ENCODE peak calls at places on chromosomes 7 and 10, in four cellular contexts. L is heart right ventricle, Q is kidney, I is foreskin fibroblast. S is an unnamed sample.

GRCh38 chr7:115267503-115267902 is 345.6 kb downstream of the MDFIC start:
- DNase-seq in L (no peak), Q (no peak), I (peak), S (no peak)

GRCh38 chr10:60661627-60662026 is 116.7 kb upstream of the CDK1 start:
- DNase-seq in L (no peak), Q (no peak), I (peak), S (no peak)

GRCh38 chr7:32676249-32676941 is 181.1 kb downstream of the AVL9 start:
- DNase-seq in L (no peak), Q (no peak), I (no peak), S (no peak)

GRCh38 chr7:99003419-99003818 is 125.1 kb downstream of the TRRAP start:
- DNase-seq in L (no peak), Q (no peak), I (no peak), S (no peak)

GRCh38 chr7:47373871-47374451 is 207.9 kb downstream of the TNS3 start:
- DNase-seq in L (no peak), Q (no peak), I (no peak), S (no peak)

GRCh38 chr7:74173074-74173473 is 1.1 kb upstream of the EIF4H start:
- DNase-seq in L (no peak), Q (peak), I (no peak), S (no peak)

GRCh38 chr7:156604311-156604710 is 36.3 kb upstream of the RNF32 start:
- DNase-seq in L (no peak), Q (no peak), I (no peak), S (no peak)

GRCh38 chr10:91190876-91191580 is 29.4 kb upstream of the PCGF5 start:
- DNase-seq in L (no peak), Q (no peak), I (peak), S (no peak)

GRCh38 chr10:34183397-34183796 is 631.7 kb downstream of the PARD3 start:
- DNase-seq in L (no peak), Q (no peak), I (no peak), S (no peak)

GRCh38 chr7:21844742-21845141 is 101.0 kb downstream of the CDCA7L start:
- DNase-seq in L (no peak), Q (no peak), I (no peak), S (no peak)

GRCh38 chr7:26657139-26657753 is 207.1 kb downstream of the SKAP2 start:
- DNase-seq in L (no peak), Q (no peak), I (no peak), S (no peak)

GRCh38 chr7:94243312-94243711 is 151.4 kb upstream of the COL1A2 start:
- DNase-seq in L (no peak), Q (no peak), I (no peak), S (no peak)

GRCh38 chr10:132688580-132689420 is 97.1 kb downstream of the NKX6-2 start:
- DNase-seq in L (no peak), Q (peak), I (no peak), S (no peak)

GRCh38 chr7:31664890-31665289 is 22.1 kb upstream of the PPP1R17 start:
- DNase-seq in L (no peak), Q (no peak), I (no peak), S (no peak)

GRCh38 chr7:100604078-100604975 is 2.2 kb downstream of the PCOLCE start:
- DNase-seq in L (peak), Q (peak), I (peak), S (peak)

GRCh38 chr7:97772034-97772891 is 40.4 kb downstream of the TAC1 start:
- DNase-seq in L (no peak), Q (no peak), I (no peak), S (no peak)

GRCh38 chr7:101717986-101718746 is 89.1 kb upstream of the MYL10 start:
- DNase-seq in L (peak), Q (no peak), I (peak), S (no peak)

GRCh38 chr7:55052726-55053431 is 34.1 kb downstream of the EGFR start:
- DNase-seq in L (no peak), Q (no peak), I (no peak), S (no peak)

GRCh38 chr7:76262683-76263402 is 39.6 kb upstream of the HSPB1 start:
- DNase-seq in L (no peak), Q (no peak), I (peak), S (peak)

S was measured in HEK293T.